ENCODE peak calls at places on chromosomes 6 and 20, in six cellular contexts. Q is RWPE1, T is natural killer cell, Z is WERI-Rb-1, I is adrenal gland, U is PC-3. M is an unnamed sample.

GRCh38 chr6:88266126-88266525 is 100.0 kb upstream of the CNR1 start:
- DNase-seq in Q (no peak), T (no peak), Z (no peak), I (no peak), U (no peak), M (no peak)

GRCh38 chr6:97668716-97669115 is 385.7 kb upstream of the MMS22L start:
- DNase-seq in Q (no peak), T (no peak), Z (peak; percentile 78), I (no peak), U (no peak), M (no peak)

GRCh38 chr20:46099491-46100287 is 9.9 kb upstream of the NCOA5 start:
- DNase-seq in Q (no peak), T (no peak), Z (no peak), I (no peak), U (no peak), M (peak; percentile 62)

GRCh38 chr6:139129284-139129683 is 5.6 kb upstream of the HECA start:
- DNase-seq in Q (no peak), T (no peak), Z (no peak), I (no peak), U (no peak), M (no peak)

GRCh38 chr6:84768442-84769174 is 4.2 kb upstream of the TBX18 start:
- DNase-seq in Q (no peak), T (no peak), Z (peak; percentile 33), I (no peak), U (no peak), M (no peak)

GRCh38 chr20:59895908-59896307 is 37.5 kb downstream of the SYCP2 start:
- DNase-seq in Q (no peak), T (no peak), Z (no peak), I (no peak), U (no peak), M (no peak)

GRCh38 chr20:14951707-14952106 is 614.3 kb upstream of the FLRT3 start:
- DNase-seq in Q (peak; percentile 56), T (no peak), Z (no peak), I (no peak), U (peak; percentile 58), M (no peak)

GRCh38 chr20:62474585-62475026 is 1.2 kb downstream of the GATA5 start:
- DNase-seq in Q (no peak), T (no peak), Z (no peak), I (no peak), U (no peak), M (no peak)

GRCh38 chr6:16437984-16438383 is 199.6 kb downstream of the GMPR start:
- DNase-seq in Q (no peak), T (no peak), Z (no peak), I (no peak), U (no peak), M (no peak)

GRCh38 chr6:132354517-132355167 is 46.6 kb downstream of the MOXD1 start:
- DNase-seq in Q (peak; percentile 4), T (peak; percentile 28), Z (no peak), I (no peak), U (peak; percentile 6), M (peak; percentile 80)

GRCh38 chr20:53750827-53751393 is 157.3 kb upstream of the ZNF217 start:
- DNase-seq in Q (no peak), T (peak; percentile 40), Z (no peak), I (no peak), U (peak; percentile 54), M (no peak)

GRCh38 chr20:11726021-11726420 is 191.7 kb upstream of the BTBD3 start:
- DNase-seq in Q (no peak), T (no peak), Z (no peak), I (no peak), U (no peak), M (no peak)

GRCh38 chr20:61805365-61805764 is 260.3 kb downstream of the TAF4 start:
- DNase-seq in Q (no peak), T (no peak), Z (no peak), I (no peak), U (no peak), M (no peak)

GRCh38 chr6:74840953-74841352 is 364.9 kb downstream of the COL12A1 start:
- DNase-seq in Q (no peak), T (no peak), Z (no peak), I (no peak), U (no peak), M (no peak)

GRCh38 chr6:148272084-148272483 is 70.6 kb upstream of the SASH1 start:
- DNase-seq in Q (no peak), T (no peak), Z (no peak), I (no peak), U (peak; percentile 12), M (no peak)

GRCh38 chr6:20341564-20341963 is 60.1 kb upstream of the E2F3 start:
- DNase-seq in Q (no peak), T (no peak), Z (no peak), I (no peak), U (no peak), M (no peak)

GRCh38 chr6:100719883-100720682 is 161.0 kb downstream of the ASCC3 start:
- DNase-seq in Q (peak; percentile 6), T (no peak), Z (no peak), I (no peak), U (peak; percentile 40), M (no peak)

GRCh38 chr6:3455490-3456394 is 1.1 kb downstream of the SLC22A23 start:
- DNase-seq in Q (peak; percentile 34), T (no peak), Z (peak; percentile 69), I (peak; percentile 29), U (no peak), M (peak; percentile 21)

GRCh38 chr6:139588734-139589418 is 214.4 kb upstream of the CITED2 start:
- DNase-seq in Q (no peak), T (no peak), Z (no peak), I (no peak), U (peak; percentile 48), M (no peak)

GRCh38 chr6:115891111-115891669 is 169.5 kb downstream of the FRK start:
- DNase-seq in Q (peak; percentile 45), T (no peak), Z (no peak), I (no peak), U (peak; percentile 74), M (no peak)

GRCh38 chr6:39441986-39442385 is 119.5 kb upstream of the KCNK16 start:
- DNase-seq in Q (no peak), T (no peak), Z (no peak), I (no peak), U (no peak), M (no peak)

GRCh38 chr20:433300-433975 is 25.3 kb downstream of the RBCK1 start:
- DNase-seq in Q (no peak), T (peak; percentile 38), Z (no peak), I (no peak), U (no peak), M (no peak)

DNA sequence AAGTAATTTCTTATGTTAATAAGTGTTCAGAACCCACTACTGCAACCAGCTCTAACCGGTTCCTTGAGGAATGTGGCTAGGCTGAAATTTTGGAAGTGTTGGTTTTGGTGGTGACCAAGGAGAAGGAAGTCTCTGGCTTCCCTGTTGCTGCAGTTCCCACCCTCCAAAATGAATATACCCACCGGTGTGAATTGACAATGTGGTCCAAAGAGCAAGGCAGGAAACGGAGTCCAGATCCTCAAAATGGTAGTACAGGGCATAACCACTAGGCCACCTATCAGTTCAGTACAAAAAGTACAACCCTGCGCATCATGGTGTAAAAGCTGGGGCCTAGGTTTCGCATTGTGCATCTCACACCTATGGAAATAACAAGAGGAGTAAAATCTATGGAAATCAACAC is 2.8 kb downstream of the ADNP start:
- DNase-seq in Q (no peak), T (no peak), Z (no peak), I (no peak), U (no peak), M (no peak)
- TF ChIP-seq CTCF in Q (no peak), T (no peak), Z (no peak), I (no peak), U (no peak), M (no peak)

GRCh38 chr6:158789115-158789917 is 29.9 kb downstream of the EZR start:
- DNase-seq in Q (no peak), T (peak; percentile 39), Z (no peak), I (no peak), U (no peak), M (no peak)

GRCh38 chr6:158795516-158795915 is 23.7 kb downstream of the EZR start:
- DNase-seq in Q (no peak), T (no peak), Z (no peak), I (no peak), U (no peak), M (no peak)

GRCh38 chr6:158797331-158798202 is 21.6 kb downstream of the EZR start:
- DNase-seq in Q (no peak), T (no peak), Z (no peak), I (no peak), U (no peak), M (no peak)

GRCh38 chr6:158796353-158796752 is 22.8 kb downstream of the EZR start:
- DNase-seq in Q (no peak), T (no peak), Z (no peak), I (no peak), U (no peak), M (no peak)

GRCh38 chr6:158793432-158793831 is 25.7 kb downstream of the EZR start:
- DNase-seq in Q (peak; percentile 52), T (no peak), Z (peak; percentile 24), I (no peak), U (peak; percentile 57), M (no peak)
- TF ChIP-seq CTCF in Q (no peak), T (peak; percentile 50), Z (peak; percentile 36), I (no peak), U (peak; percentile 50), M (no peak)

DNA sequence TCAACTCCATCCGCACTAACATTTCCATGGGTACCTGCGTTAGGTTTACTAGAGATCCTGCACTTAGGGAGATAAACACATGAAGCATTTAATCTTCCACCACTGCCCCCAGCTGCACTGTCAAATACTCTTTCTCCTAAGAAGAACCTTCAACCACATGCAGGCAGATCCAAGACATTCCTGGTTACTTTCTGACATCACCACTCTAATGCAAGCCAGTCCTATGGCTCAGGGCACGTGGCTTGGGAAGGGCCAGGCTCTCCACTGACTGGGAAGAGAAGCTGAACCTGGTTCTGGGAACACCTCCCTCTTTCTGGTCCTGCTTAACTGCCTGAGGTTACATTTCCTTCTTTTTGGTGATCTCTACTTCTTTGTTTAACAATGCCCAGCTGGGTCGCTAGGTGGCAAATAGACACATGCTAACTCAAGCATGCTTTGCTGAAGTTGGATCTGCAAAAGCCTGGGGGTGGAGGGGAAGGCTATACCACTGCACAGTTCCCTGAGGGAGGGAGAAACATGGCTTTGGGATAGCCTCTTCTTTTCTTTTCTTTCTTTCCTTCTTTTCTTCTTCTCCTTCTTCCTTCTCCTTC is 249.8 kb downstream of the GMDS start:
- DNase-seq in Q (no peak), T (no peak), Z (no peak), I (no peak), U (no peak), M (no peak)
- TF ChIP-seq CTCF in Q (no peak), T (no peak), Z (no peak), I (no peak), U (no peak), M (no peak)

GRCh38 chr6:112882381-112882780 is 535.3 kb downstream of the RFPL4B start:
- DNase-seq in Q (no peak), T (no peak), Z (no peak), I (no peak), U (no peak), M (no peak)

GRCh38 chr6:112881828-112882227 is 534.7 kb downstream of the RFPL4B start:
- DNase-seq in Q (no peak), T (no peak), Z (no peak), I (no peak), U (no peak), M (no peak)

GRCh38 chr6:112881027-112881426 is 533.9 kb downstream of the RFPL4B start:
- DNase-seq in Q (no peak), T (no peak), Z (no peak), I (no peak), U (no peak), M (no peak)

GRCh38 chr6:112879920-112880413 is 532.8 kb downstream of the RFPL4B start:
- DNase-seq in Q (no peak), T (no peak), Z (peak; percentile 50), I (peak; percentile 21), U (no peak), M (no peak)

GRCh38 chr6:112877134-112878100 is 530.3 kb downstream of the RFPL4B start:
- DNase-seq in Q (peak; percentile 9), T (no peak), Z (no peak), I (no peak), U (peak; percentile 28), M (no peak)
- TF ChIP-seq CTCF in Q (no peak), T (no peak), Z (no peak), I (no peak), U (peak; percentile 54), M (no peak)

M was measured in activated B cell treated with CpG ODN at 0.5 μM for 24 hours.